ENCODE peak calls at places on chromosome 5, in ten cellular contexts. M, D, F, H, E, B, A, U, V and N are unnamed samples.

GRCh38 chr5:90866915-90867715 is 308.5 kb downstream of the ADGRV1 start:
- DNase-seq in M (no peak), D (no peak), F (no peak), H (no peak), E (no peak), B (no peak), A (peak), U (no peak), V (no peak), N (no peak)

GRCh38 chr5:21680661-21681060 is 1172.5 kb downstream of the CDH12 start:
- DNase-seq in M (no peak), D (no peak), F (no peak), H (no peak), E (no peak), B (no peak), A (no peak), U (peak), V (no peak), N (no peak)

GRCh38 chr5:15510816-15511215 is 10.8 kb downstream of the FBXL7 start:
- DNase-seq in M (no peak), D (no peak), F (no peak), H (no peak), E (no peak), B (no peak), A (no peak), U (no peak), V (no peak), N (no peak)

GRCh38 chr5:56601641-56602071 is 213.7 kb upstream of the MAP3K1 start:
- DNase-seq in M (no peak), D (no peak), F (no peak), H (no peak), E (no peak), B (no peak), A (peak), U (no peak), V (no peak), N (no peak)

GRCh38 chr5:57650360-57651069 is 167.9 kb upstream of the ACTBL2 start:
- DNase-seq in M (peak), D (peak), F (peak), H (no peak), E (no peak), B (peak), A (peak), U (peak), V (no peak), N (peak)

GRCh38 chr5:68711311-68712200 is 382.3 kb upstream of the SLC30A5 start:
- DNase-seq in M (peak), D (no peak), F (no peak), H (no peak), E (no peak), B (no peak), A (peak), U (no peak), V (no peak), N (no peak)

GRCh38 chr5:31626156-31626555 is 12.8 kb upstream of the PDZD2 start:
- DNase-seq in M (no peak), D (no peak), F (no peak), H (no peak), E (no peak), B (no peak), A (no peak), U (no peak), V (no peak), N (no peak)

GRCh38 chr5:105836263-105836662 is 1834.5 kb downstream of the EFNA5 start:
- DNase-seq in M (no peak), D (no peak), F (no peak), H (no peak), E (no peak), B (no peak), A (peak), U (no peak), V (no peak), N (no peak)

GRCh38 chr5:169742773-169743296 is 105.8 kb downstream of the DOCK2 start:
- DNase-seq in M (no peak), D (peak), F (no peak), H (no peak), E (no peak), B (no peak), A (peak), U (peak), V (no peak), N (no peak)

GRCh38 chr5:144013816-144014215 is 156.6 kb downstream of the YIPF5 start:
- DNase-seq in M (no peak), D (no peak), F (no peak), H (no peak), E (no peak), B (no peak), A (no peak), U (no peak), V (no peak), N (no peak)

GRCh38 chr5:74254257-74254656 is 386.3 kb downstream of the ENC1 start:
- DNase-seq in M (no peak), D (no peak), F (no peak), H (no peak), E (no peak), B (no peak), A (no peak), U (no peak), V (no peak), N (no peak)

GRCh38 chr5:86118542-86118941 is 499.2 kb upstream of the COX7C start:
- DNase-seq in M (no peak), D (no peak), F (peak), H (no peak), E (no peak), B (no peak), A (no peak), U (no peak), V (no peak), N (peak)

GRCh38 chr5:127746756-127747155 is 43.6 kb downstream of the CCDC192 start:
- DNase-seq in M (no peak), D (no peak), F (peak), H (no peak), E (no peak), B (no peak), A (peak), U (peak), V (no peak), N (peak)

GRCh38 chr5:134374234-134374633 is 2.9 kb downstream of the UBE2B start:
- DNase-seq in M (peak), D (no peak), F (no peak), H (no peak), E (no peak), B (no peak), A (peak), U (peak), V (no peak), N (peak)

GRCh38 chr5:96004087-96004486 is 42.4 kb upstream of the ELL2 start:
- DNase-seq in M (no peak), D (no peak), F (no peak), H (no peak), E (no peak), B (no peak), A (peak), U (peak), V (no peak), N (no peak)

GRCh38 chr5:42719034-42719433 is 37.6 kb upstream of the CCDC152 start:
- DNase-seq in M (no peak), D (no peak), F (no peak), H (no peak), E (no peak), B (no peak), A (no peak), U (peak), V (no peak), N (no peak)

GRCh38 chr5:167949435-167949834 is 342.0 kb upstream of the WWC1 start:
- DNase-seq in M (no peak), D (no peak), F (no peak), H (no peak), E (no peak), B (no peak), A (no peak), U (no peak), V (no peak), N (no peak)

GRCh38 chr5:68320094-68320986 is 104.8 kb downstream of the PIK3R1 start:
- DNase-seq in M (no peak), D (no peak), F (peak), H (no peak), E (no peak), B (no peak), A (peak), U (peak), V (no peak), N (no peak)

GRCh38 chr5:170353946-170354345 is 35.2 kb downstream of the KCNMB1 start:
- DNase-seq in M (no peak), D (no peak), F (no peak), H (no peak), E (no peak), B (no peak), A (no peak), U (no peak), V (peak), N (no peak)

GRCh38 chr5:40437452-40437861 is 242.3 kb upstream of the PTGER4 start:
- DNase-seq in M (peak), D (no peak), F (no peak), H (no peak), E (no peak), B (no peak), A (peak), U (peak), V (no peak), N (no peak)

GRCh38 chr5:178454308-178454707 is 135.9 kb downstream of the COL23A1 start:
- DNase-seq in M (no peak), D (no peak), F (no peak), H (no peak), E (no peak), B (peak), A (no peak), U (no peak), V (no peak), N (no peak)

GRCh38 chr5:151024440-151024839 is 4.0 kb downstream of the GPX3 start:
- DNase-seq in M (no peak), D (no peak), F (no peak), H (no peak), E (no peak), B (no peak), A (no peak), U (no peak), V (no peak), N (no peak)

GRCh38 chr5:435961-436640 is 6.9 kb upstream of the EXOC3 start:
- DNase-seq in M (no peak), D (no peak), F (peak), H (no peak), E (no peak), B (peak), A (peak), U (peak), V (no peak), N (peak)

GRCh38 chr5:32712463-32713395 is 1.6 kb downstream of the NPR3 start:
- DNase-seq in M (no peak), D (no peak), F (no peak), H (no peak), E (no peak), B (no peak), A (peak), U (peak), V (no peak), N (no peak)

GRCh38 chr5:134071850-134072207 is 42.7 kb upstream of the TCF7 start:
- DNase-seq in M (no peak), D (no peak), F (no peak), H (no peak), E (no peak), B (no peak), A (no peak), U (no peak), V (no peak), N (no peak)

GRCh38 chr5:56123531-56124243 is 109.4 kb downstream of the ANKRD55 start:
- DNase-seq in M (no peak), D (peak), F (peak), H (no peak), E (peak), B (peak), A (peak), U (peak), V (no peak), N (no peak)

GRCh38 chr5:74648835-74649286 is 8.3 kb upstream of the ENC1 start:
- DNase-seq in M (peak), D (no peak), F (peak), H (no peak), E (no peak), B (no peak), A (peak), U (peak), V (no peak), N (peak)

GRCh38 chr5:96610747-96611146 is 51.4 kb upstream of the CAST start:
- DNase-seq in M (no peak), D (no peak), F (no peak), H (no peak), E (no peak), B (no peak), A (no peak), U (no peak), V (no peak), N (no peak)

GRCh38 chr5:142078251-142078650 is 30.3 kb upstream of the NDFIP1 start:
- DNase-seq in M (no peak), D (no peak), F (no peak), H (no peak), E (no peak), B (no peak), A (no peak), U (no peak), V (no peak), N (no peak)

GRCh38 chr5:174311531-174312269 is 266.2 kb downstream of the NSG2 start:
- DNase-seq in M (peak), D (no peak), F (peak), H (peak), E (peak), B (peak), A (peak), U (peak), V (peak), N (peak)

GRCh38 chr5:83069406-83069805 is 7.8 kb downstream of the TMEM167A start:
- DNase-seq in M (no peak), D (no peak), F (no peak), H (no peak), E (no peak), B (no peak), A (no peak), U (peak), V (no peak), N (no peak)

GRCh38 chr5:72246239-72246580 is 73.8 kb downstream of the MRPS27 start:
- DNase-seq in M (no peak), D (no peak), F (peak), H (no peak), E (no peak), B (no peak), A (peak), U (peak), V (no peak), N (no peak)

GRCh38 chr5:14675309-14675708 is 10.8 kb downstream of the OTULIN start:
- DNase-seq in M (no peak), D (no peak), F (no peak), H (no peak), E (no peak), B (no peak), A (no peak), U (no peak), V (no peak), N (no peak)

GRCh38 chr5:138869763-138870500 is 5.2 kb downstream of the LRRTM2 start:
- DNase-seq in M (peak), D (no peak), F (no peak), H (no peak), E (no peak), B (no peak), A (peak), U (no peak), V (no peak), N (no peak)

GRCh38 chr5:108556414-108556813 is 174.5 kb upstream of the FBXL17 start:
- DNase-seq in M (no peak), D (no peak), F (no peak), H (no peak), E (no peak), B (no peak), A (peak), U (no peak), V (no peak), N (no peak)

GRCh38 chr5:51202161-51202560 is 181.1 kb upstream of the ISL1 start:
- DNase-seq in M (no peak), D (no peak), F (no peak), H (no peak), E (no peak), B (no peak), A (no peak), U (no peak), V (no peak), N (no peak)

GRCh38 chr5:135977375-135977928 is 22.7 kb upstream of the LECT2 start:
- DNase-seq in M (peak), D (no peak), F (peak), H (peak), E (no peak), B (peak), A (peak), U (no peak), V (peak), N (peak)

GRCh38 chr5:173577166-173577565 is 39.3 kb downstream of the BOD1 start:
- DNase-seq in M (no peak), D (no peak), F (no peak), H (no peak), E (no peak), B (no peak), A (no peak), U (no peak), V (no peak), N (no peak)